ENCODE peak calls at places on chromosomes 7 and 10, in four cellular contexts. One of them, this sample, is unnamed.

GRCh38 chr7:16644624-16644986 is 949 bp downstream of the ANKMY2 start:
- DNase-seq in kidney epithelial cell: no peak
- DNase-seq in NCI-H1092: no peak
- DNase-seq in pulmonary artery endothelial cell: no peak
- DNase-seq in this sample: no peak

GRCh38 chr7:109309790-109310189 is 740.1 kb downstream of the DNAJB9 start:
- DNase-seq in kidney epithelial cell: no peak
- DNase-seq in NCI-H1092: no peak
- DNase-seq in pulmonary artery endothelial cell: no peak
- DNase-seq in this sample: no peak

GRCh38 chr10:69684020-69684980 is 54.3 kb downstream of the FAM241B start:
- DNase-seq in NCI-H1092: no peak
- DNase-seq in pulmonary artery endothelial cell: peak; percentile 41
- DNase-seq in kidney epithelial cell: no peak
- DNase-seq in this sample: no peak

GRCh38 chr7:128093606-128094005 is 62.4 kb upstream of the LRRC4 start:
- DNase-seq in pulmonary artery endothelial cell: no peak
- DNase-seq in NCI-H1092: no peak
- DNase-seq in kidney epithelial cell: no peak
- DNase-seq in this sample: no peak

GRCh38 chr7:84528756-84529479 is 334.3 kb upstream of the SEMA3A start:
- DNase-seq in kidney epithelial cell: no peak
- DNase-seq in pulmonary artery endothelial cell: no peak
- DNase-seq in NCI-H1092: no peak
- DNase-seq in this sample: no peak

GRCh38 chr7:135538387-135538786 is 19.3 kb upstream of the NUP205 start:
- DNase-seq in NCI-H1092: no peak
- DNase-seq in kidney epithelial cell: no peak
- DNase-seq in pulmonary artery endothelial cell: no peak
- DNase-seq in this sample: no peak

GRCh38 chr10:60511823-60512222 is 122.1 kb upstream of the ANK3 start:
- DNase-seq in kidney epithelial cell: no peak
- DNase-seq in NCI-H1092: no peak
- DNase-seq in pulmonary artery endothelial cell: no peak
- DNase-seq in this sample: no peak

GRCh38 chr7:15309891-15310290 is 251.9 kb downstream of the AGMO start:
- DNase-seq in pulmonary artery endothelial cell: no peak
- DNase-seq in NCI-H1092: peak; percentile 44
- DNase-seq in kidney epithelial cell: no peak
- DNase-seq in this sample: no peak

GRCh38 chr7:67522504-67522903 is 525.9 kb downstream of the TYW1 start:
- DNase-seq in pulmonary artery endothelial cell: no peak
- DNase-seq in NCI-H1092: no peak
- DNase-seq in kidney epithelial cell: no peak
- DNase-seq in this sample: no peak

GRCh38 chr7:22561895-22562593 is 62.1 kb upstream of the STEAP1B start:
- DNase-seq in pulmonary artery endothelial cell: no peak
- DNase-seq in kidney epithelial cell: no peak
- DNase-seq in NCI-H1092: no peak
- DNase-seq in this sample: no peak

GRCh38 chr10:43120948-43121290 is 17.3 kb upstream of the CSGALNACT2 start:
- DNase-seq in NCI-H1092: no peak
- DNase-seq in kidney epithelial cell: no peak
- DNase-seq in pulmonary artery endothelial cell: no peak
- DNase-seq in this sample: peak; percentile 7

GRCh38 chr10:70418229-70418628 is 14.3 kb downstream of the EIF4EBP2 start:
- DNase-seq in NCI-H1092: no peak
- DNase-seq in kidney epithelial cell: peak; percentile 19
- DNase-seq in pulmonary artery endothelial cell: no peak
- DNase-seq in this sample: no peak

GRCh38 chr10:101569465-101569837 is 18.6 kb downstream of the POLL start:
- DNase-seq in pulmonary artery endothelial cell: no peak
- DNase-seq in NCI-H1092: peak; percentile 6
- DNase-seq in kidney epithelial cell: no peak
- DNase-seq in this sample: no peak

GRCh38 chr10:24448351-24449009 is 239.5 kb downstream of the KIAA1217 start:
- DNase-seq in kidney epithelial cell: no peak
- DNase-seq in NCI-H1092: no peak
- DNase-seq in pulmonary artery endothelial cell: peak; percentile 22
- DNase-seq in this sample: no peak

GRCh38 chr10:33113111-33113856 is 155.3 kb upstream of the ITGB1 start:
- DNase-seq in kidney epithelial cell: no peak
- DNase-seq in NCI-H1092: no peak
- DNase-seq in pulmonary artery endothelial cell: no peak
- DNase-seq in this sample: no peak

GRCh38 chr7:123319911-123320310 is 120.1 kb upstream of the SLC13A1 start:
- DNase-seq in kidney epithelial cell: no peak
- DNase-seq in NCI-H1092: no peak
- DNase-seq in pulmonary artery endothelial cell: no peak
- DNase-seq in this sample: no peak

GRCh38 chr7:37438879-37439278 is 9.8 kb downstream of the ELMO1 start:
- DNase-seq in pulmonary artery endothelial cell: no peak
- DNase-seq in NCI-H1092: no peak
- DNase-seq in kidney epithelial cell: no peak
- DNase-seq in this sample: no peak

GRCh38 chr7:148915211-148915610 is 31.1 kb upstream of the EZH2 start:
- DNase-seq in kidney epithelial cell: no peak
- DNase-seq in NCI-H1092: no peak
- DNase-seq in pulmonary artery endothelial cell: no peak
- DNase-seq in this sample: no peak

GRCh38 chr7:159025161-159025779 is 119.4 kb downstream of the VIPR2 start:
- DNase-seq in pulmonary artery endothelial cell: no peak
- DNase-seq in kidney epithelial cell: no peak
- DNase-seq in NCI-H1092: no peak
- DNase-seq in this sample: no peak

GRCh38 chr7:13742126-13742525 is 247.3 kb downstream of the ETV1 start:
- DNase-seq in NCI-H1092: no peak
- DNase-seq in pulmonary artery endothelial cell: no peak
- DNase-seq in kidney epithelial cell: peak; percentile 16
- DNase-seq in this sample: no peak

GRCh38 chr10:17880596-17880995 is 71.1 kb upstream of the SLC39A12 start:
- DNase-seq in NCI-H1092: no peak
- DNase-seq in pulmonary artery endothelial cell: no peak
- DNase-seq in kidney epithelial cell: no peak
- DNase-seq in this sample: no peak

GRCh38 chr7:105806592-105807266 is 69.7 kb downstream of the ATXN7L1 start:
- DNase-seq in pulmonary artery endothelial cell: peak; percentile 30
- DNase-seq in NCI-H1092: no peak
- DNase-seq in kidney epithelial cell: peak; percentile 45
- DNase-seq in this sample: peak; percentile 77